ENCODE peak calls at places on chromosomes 6 and 20, in nine cellular contexts. One of them, this sample, is unnamed.
A peak's percentile ranks its signal among the peaks of the same experiment; 100 is the strongest.

GRCh38 chr20:6828794-6829423 is 61.4 kb downstream of the BMP2 start:
- DNase-seq in RPMI8226: peak; percentile 75
- DNase-seq in frontal cortex: peak; percentile 16
- DNase-seq in occipital lobe: peak; percentile 2
- DNase-seq in nephron progenitor cell: peak; percentile 76
- DNase-seq in HTR-8/SVneo: peak; percentile 5
- DNase-seq in activated CD8-positive, alpha-beta memory T cell treated with anti-CD3 and anti-CD28 coated beads for 1 hour: no peak
- DNase-seq in ELR: peak; percentile 45
- DNase-seq in NCI-H1694 treated with DMSO at 0.1 percent for 48 hours: peak; percentile 67
- DNase-seq in this sample: peak; percentile 25

GRCh38 chr6:55023231-55023630 is 151.1 kb upstream of the HCRTR2 start:
- DNase-seq in RPMI8226: no peak
- DNase-seq in frontal cortex: no peak
- DNase-seq in occipital lobe: no peak
- DNase-seq in nephron progenitor cell: no peak
- DNase-seq in HTR-8/SVneo: no peak
- DNase-seq in activated CD8-positive, alpha-beta memory T cell treated with anti-CD3 and anti-CD28 coated beads for 1 hour: no peak
- DNase-seq in ELR: no peak
- DNase-seq in NCI-H1694 treated with DMSO at 0.1 percent for 48 hours: no peak
- DNase-seq in this sample: no peak

GRCh38 chr6:168004945-168005344 is 7.5 kb downstream of the KIF25 start:
- DNase-seq in RPMI8226: no peak
- DNase-seq in frontal cortex: no peak
- DNase-seq in occipital lobe: no peak
- DNase-seq in nephron progenitor cell: no peak
- DNase-seq in HTR-8/SVneo: no peak
- DNase-seq in activated CD8-positive, alpha-beta memory T cell treated with anti-CD3 and anti-CD28 coated beads for 1 hour: no peak
- DNase-seq in ELR: no peak
- DNase-seq in NCI-H1694 treated with DMSO at 0.1 percent for 48 hours: no peak
- DNase-seq in this sample: no peak

GRCh38 chr6:33195304-33196022 is 3.2 kb upstream of the COL11A2 start:
- DNase-seq in RPMI8226: no peak
- DNase-seq in frontal cortex: no peak
- DNase-seq in occipital lobe: no peak
- DNase-seq in nephron progenitor cell: peak; percentile 63
- DNase-seq in HTR-8/SVneo: no peak
- DNase-seq in activated CD8-positive, alpha-beta memory T cell treated with anti-CD3 and anti-CD28 coated beads for 1 hour: no peak
- DNase-seq in ELR: no peak
- DNase-seq in NCI-H1694 treated with DMSO at 0.1 percent for 48 hours: no peak
- DNase-seq in this sample: no peak

GRCh38 chr20:46160661-46161060 is 42.5 kb downstream of the CD40 start:
- DNase-seq in RPMI8226: no peak
- DNase-seq in frontal cortex: no peak
- DNase-seq in occipital lobe: no peak
- DNase-seq in nephron progenitor cell: no peak
- DNase-seq in HTR-8/SVneo: no peak
- DNase-seq in activated CD8-positive, alpha-beta memory T cell treated with anti-CD3 and anti-CD28 coated beads for 1 hour: no peak
- DNase-seq in ELR: no peak
- DNase-seq in NCI-H1694 treated with DMSO at 0.1 percent for 48 hours: no peak
- DNase-seq in this sample: no peak

GRCh38 chr6:122752493-122752892 is 27.0 kb upstream of the FABP7 start:
- DNase-seq in RPMI8226: peak; percentile 3
- DNase-seq in frontal cortex: no peak
- DNase-seq in occipital lobe: no peak
- DNase-seq in nephron progenitor cell: no peak
- DNase-seq in HTR-8/SVneo: no peak
- DNase-seq in activated CD8-positive, alpha-beta memory T cell treated with anti-CD3 and anti-CD28 coated beads for 1 hour: no peak
- DNase-seq in ELR: no peak
- DNase-seq in NCI-H1694 treated with DMSO at 0.1 percent for 48 hours: no peak
- DNase-seq in this sample: no peak

GRCh38 chr20:63125893-63126601 is 89.9 kb downstream of the YTHDF1 start:
- DNase-seq in RPMI8226: no peak
- DNase-seq in frontal cortex: no peak
- DNase-seq in occipital lobe: no peak
- DNase-seq in nephron progenitor cell: peak; percentile 1
- DNase-seq in HTR-8/SVneo: no peak
- DNase-seq in activated CD8-positive, alpha-beta memory T cell treated with anti-CD3 and anti-CD28 coated beads for 1 hour: no peak
- DNase-seq in ELR: no peak
- DNase-seq in NCI-H1694 treated with DMSO at 0.1 percent for 48 hours: no peak
- DNase-seq in this sample: no peak

GRCh38 chr6:83707829-83708545 is 914 bp downstream of the SNAP91 start:
- DNase-seq in RPMI8226: no peak
- DNase-seq in frontal cortex: peak; percentile 16
- DNase-seq in occipital lobe: peak; percentile 40
- DNase-seq in nephron progenitor cell: peak; percentile 45
- DNase-seq in HTR-8/SVneo: peak; percentile 2
- DNase-seq in activated CD8-positive, alpha-beta memory T cell treated with anti-CD3 and anti-CD28 coated beads for 1 hour: no peak
- DNase-seq in ELR: no peak
- DNase-seq in NCI-H1694 treated with DMSO at 0.1 percent for 48 hours: no peak
- DNase-seq in this sample: no peak

GRCh38 chr6:43043310-43043709 is 10.3 kb downstream of the CUL7 start:
- DNase-seq in RPMI8226: no peak
- DNase-seq in frontal cortex: no peak
- DNase-seq in occipital lobe: no peak
- DNase-seq in nephron progenitor cell: no peak
- DNase-seq in HTR-8/SVneo: no peak
- DNase-seq in activated CD8-positive, alpha-beta memory T cell treated with anti-CD3 and anti-CD28 coated beads for 1 hour: no peak
- DNase-seq in ELR: no peak
- DNase-seq in NCI-H1694 treated with DMSO at 0.1 percent for 48 hours: no peak
- DNase-seq in this sample: no peak

GRCh38 chr6:151078655-151079054 is 161.1 kb upstream of the AKAP12 start:
- DNase-seq in RPMI8226: no peak
- DNase-seq in frontal cortex: no peak
- DNase-seq in occipital lobe: no peak
- DNase-seq in nephron progenitor cell: no peak
- DNase-seq in HTR-8/SVneo: no peak
- DNase-seq in activated CD8-positive, alpha-beta memory T cell treated with anti-CD3 and anti-CD28 coated beads for 1 hour: no peak
- DNase-seq in ELR: no peak
- DNase-seq in NCI-H1694 treated with DMSO at 0.1 percent for 48 hours: no peak
- DNase-seq in this sample: no peak

GRCh38 chr20:7984192-7984591 is 35.4 kb downstream of the TMX4 start:
- DNase-seq in RPMI8226: no peak
- DNase-seq in frontal cortex: no peak
- DNase-seq in occipital lobe: no peak
- DNase-seq in nephron progenitor cell: no peak
- DNase-seq in HTR-8/SVneo: no peak
- DNase-seq in activated CD8-positive, alpha-beta memory T cell treated with anti-CD3 and anti-CD28 coated beads for 1 hour: no peak
- DNase-seq in ELR: no peak
- DNase-seq in NCI-H1694 treated with DMSO at 0.1 percent for 48 hours: no peak
- DNase-seq in this sample: no peak